ENCODE peak calls at places on chromosomes 11 and 22, in six cellular contexts. Z is ovary; U is activated CD4-positive, alpha-beta T cell treated with anti-CD3 and anti-CD28 coated beads, Interleukin-2, amount 50 U/mL, for 4 hours; M is IMR-90; F is stimulated activated CD4-positive, alpha-beta T cell treated with anti-CD3 and anti-CD28 coated beads, Interleukin-2, amount 100 ng/mL, for 48 hours; R is stromal cell of bone marrow. H is an unnamed sample.

GRCh38 chr22:49950396-49950994 is 10.1 kb upstream of the PIM3 start:
- DNase-seq in Z (no peak), U (no peak), M (no peak), F (no peak), R (no peak), H (no peak)

GRCh38 chr11:7514099-7514725 is 413 bp downstream of the PPFIBP2 start:
- DNase-seq in Z (no peak), U (no peak), M (no peak), F (no peak), R (no peak), H (peak)

GRCh38 chr22:27336151-27337090 is 465.1 kb downstream of the MN1 start:
- DNase-seq in Z (no peak), U (no peak), M (no peak), F (no peak), R (no peak), H (no peak)

GRCh38 chr22:45889539-45890350 is 87.2 kb downstream of the WNT7B start:
- DNase-seq in Z (no peak), U (no peak), M (peak), F (no peak), R (no peak), H (peak)

GRCh38 chr22:23215294-23216204 is 35.2 kb downstream of the BCR start:
- DNase-seq in Z (no peak), U (no peak), M (peak), F (no peak), R (no peak), H (no peak)

GRCh38 chr22:33914699-33915098 is 5.6 kb downstream of the LARGE1 start:
- DNase-seq in Z (no peak), U (no peak), M (no peak), F (no peak), R (no peak), H (no peak)

GRCh38 chr22:40721266-40721665 is 42.0 kb downstream of the MCHR1 start:
- DNase-seq in Z (no peak), U (no peak), M (peak), F (no peak), R (no peak), H (peak)

GRCh38 chr22:32378703-32379272 is 21.1 kb downstream of the RFPL3 start:
- DNase-seq in Z (no peak), U (no peak), M (peak), F (no peak), R (no peak), H (no peak)

GRCh38 chr11:120722539-120722938 is 211.0 kb downstream of the GRIK4 start:
- DNase-seq in Z (no peak), U (no peak), M (no peak), F (no peak), R (no peak), H (no peak)

GRCh38 chr11:35647535-35648092 is 15.0 kb upstream of the TRIM44 start:
- DNase-seq in Z (no peak), U (no peak), M (no peak), F (no peak), R (no peak), H (no peak)

GRCh38 chr22:21032843-21033688 is 705 bp upstream of the SLC7A4 start:
- DNase-seq in Z (no peak), U (no peak), M (no peak), F (no peak), R (no peak), H (no peak)

GRCh38 chr11:11163256-11163655 is 189.8 kb downstream of the CSNK2A3 start:
- DNase-seq in Z (no peak), U (no peak), M (no peak), F (no peak), R (no peak), H (no peak)

GRCh38 chr11:128759597-128759996 is 65.7 kb downstream of the FLI1 start:
- DNase-seq in Z (no peak), U (no peak), M (peak), F (no peak), R (no peak), H (no peak)

GRCh38 chr11:69286358-69287327 is 7.3 kb upstream of the MYEOV start:
- DNase-seq in Z (no peak), U (no peak), M (no peak), F (no peak), R (no peak), H (no peak)

GRCh38 chr22:39219071-39220050 is 25.4 kb downstream of the PDGFB start:
- DNase-seq in Z (no peak), U (no peak), M (no peak), F (no peak), R (no peak), H (no peak)